ENCODE peak calls at places on chromosomes 6 and 20, in nine cellular contexts. Z is lower lobe of right lung; M is CD8-positive, alpha-beta T cell; J is CD4-positive, CD25-positive, alpha-beta regulatory T cell; F is prostate gland; B is fibroblast of lung; V is cardiac muscle cell; Y is GM23248; X is body of pancreas. H is an unnamed sample. For H3K36me3, the result is how much of the 10 kb centered on the place peaks cover.

GRCh38 chr6:36357872-36358234 is 21.2 kb upstream of the BNIP5 start:
- DNase-seq in Z (no peak), M (no peak), J (no peak), F (no peak), B (no peak), V (no peak), Y (no peak), X (no peak), H (no peak)

GRCh38 chr6:134379086-134379485 is 61.2 kb upstream of the SGK1 start:
- DNase-seq in Z (peak), M (no peak), J (no peak), F (peak), B (no peak), V (no peak), Y (no peak), X (peak), H (peak)

GRCh38 chr20:13130707-13131103 is 90.4 kb upstream of the ISM1 start:
- DNase-seq in Z (no peak), M (no peak), J (no peak), F (no peak), B (no peak), V (no peak), Y (no peak), X (no peak), H (no peak)

GRCh38 chr6:33897193-33897479 is 93.3 kb upstream of the MLN start:
- DNase-seq in Z (no peak), M (no peak), J (no peak), F (no peak), B (no peak), V (no peak), Y (no peak), X (no peak), H (no peak)

GRCh38 chr6:12208190-12208589 is 82.0 kb upstream of the EDN1 start:
- DNase-seq in Z (peak), M (no peak), J (no peak), F (no peak), B (no peak), V (peak), Y (peak), X (peak), H (no peak)

GRCh38 chr6:11744753-11745152 is 33.9 kb downstream of the ADTRP start:
- DNase-seq in Z (peak), M (no peak), J (no peak), F (no peak), B (peak), V (peak), Y (peak), X (peak), H (no peak)

GRCh38 chr6:11214438-11214837 is 18.0 kb downstream of the NEDD9 start:
- DNase-seq in Z (no peak), M (no peak), J (no peak), F (peak), B (no peak), V (no peak), Y (no peak), X (no peak), H (no peak)

GRCh38 chr6:84798257-84798656 is 33.9 kb upstream of the TBX18 start:
- DNase-seq in Z (no peak), M (no peak), J (no peak), F (no peak), B (peak), V (peak), Y (no peak), X (no peak), H (no peak)

GRCh38 chr20:57223648-57224489 is 42.6 kb downstream of the BMP7 start:
- DNase-seq in Z (no peak), M (no peak), J (no peak), F (no peak), B (peak), V (peak), Y (peak), X (no peak), H (no peak)

GRCh38 chr6:140253096-140253495 is 878.6 kb upstream of the CITED2 start:
- DNase-seq in Z (no peak), M (no peak), J (no peak), F (no peak), B (peak), V (peak), Y (peak), X (no peak), H (no peak)

GRCh38 chr6:166864333-166864732 is 92.0 kb downstream of the RNASET2 start:
- DNase-seq in Z (no peak), M (no peak), J (no peak), F (no peak), B (no peak), V (no peak), Y (no peak), X (no peak), H (no peak)

GRCh38 chr6:137058037-137058436 is 13.3 kb upstream of the IL20RA start:
- DNase-seq in Z (no peak), M (no peak), J (no peak), F (no peak), B (no peak), V (no peak), Y (no peak), X (no peak), H (no peak)

GRCh38 chr6:13694562-13694961 is 17.1 kb downstream of the RANBP9 start:
- DNase-seq in Z (no peak), M (no peak), J (no peak), F (no peak), B (no peak), V (no peak), Y (no peak), X (no peak), H (no peak)

GRCh38 chr6:14542670-14543366 is 425.2 kb downstream of the CD83 start:
- DNase-seq in Z (no peak), M (no peak), J (no peak), F (no peak), B (peak), V (peak), Y (peak), X (no peak), H (no peak)

GRCh38 chr6:20463396-20463795 is 61.7 kb downstream of the E2F3 start:
- DNase-seq in Z (no peak), M (no peak), J (no peak), F (no peak), B (no peak), V (no peak), Y (no peak), X (no peak), H (no peak)
- H3K36me3 ChIP-seq in Z (under half), M (under half), J (under half), F (under half), B (under half), V (under half), Y (under half), X (under half), H (under half)

DNA sequence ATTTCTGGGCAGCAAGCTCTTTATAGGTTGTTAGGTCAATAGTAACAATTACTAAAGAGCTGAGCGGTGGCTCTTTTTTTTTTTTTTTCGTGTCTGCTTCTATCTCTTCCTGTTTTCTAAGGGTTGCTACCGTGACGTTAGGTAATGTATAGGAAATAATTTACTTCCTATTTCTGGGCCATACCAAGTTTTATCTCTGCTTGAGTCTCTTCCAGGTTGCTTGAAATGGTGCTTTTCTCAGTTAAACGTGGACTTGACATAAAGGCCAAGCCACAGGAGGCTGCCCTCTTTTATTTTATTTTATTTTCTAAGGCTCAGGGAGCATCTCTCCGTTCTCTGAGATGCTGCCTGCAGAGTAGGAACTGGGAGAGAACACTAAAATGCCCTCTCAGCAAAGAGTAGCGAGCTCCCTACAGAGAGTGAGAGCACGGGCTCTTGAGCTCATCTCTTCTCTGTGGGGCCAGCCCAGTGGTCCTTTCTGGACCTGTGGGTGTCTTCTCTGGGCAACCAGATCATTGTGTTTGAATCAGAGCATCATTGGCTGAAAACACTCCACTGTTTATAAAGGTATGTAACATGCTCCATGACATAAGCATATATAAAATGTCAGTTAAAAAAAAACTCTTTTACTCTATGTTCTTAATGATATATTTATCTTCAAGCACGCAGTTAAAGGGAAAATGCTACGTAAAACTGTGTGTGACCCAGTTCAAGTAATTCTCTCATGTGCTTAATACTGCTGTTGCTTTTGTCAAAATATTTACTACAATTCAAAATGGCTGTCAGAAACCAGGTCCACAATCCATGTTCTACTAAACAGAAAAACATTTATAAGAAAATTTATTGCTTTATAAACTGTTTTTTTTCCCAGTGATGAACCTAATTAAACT is at the start of gene ZNF831:
- DNase-seq in Z (no peak), M (peak), J (peak), F (no peak), B (no peak), V (no peak), Y (no peak), X (no peak), H (no peak)
- H3K4me3 ChIP-seq in Z (peak), M (peak), J (peak), F (no peak), B (no peak), V (no peak), Y (no peak), X (no peak), H (no peak)

GRCh38 chr6:160104821-160105517 is 16.6 kb upstream of the SLC22A1 start:
- DNase-seq in Z (no peak), M (no peak), J (no peak), F (no peak), B (no peak), V (no peak), Y (no peak), X (no peak), H (no peak)
- H3K36me3 ChIP-seq in Z (half or more), M (under half), J (under half), F (under half), B (under half), V (under half), Y (under half), X (under half), H (under half)

GRCh38 chr20:46895906-46896242 is 1.2 kb downstream of the EYA2 start:
- DNase-seq in Z (no peak), M (no peak), J (no peak), F (no peak), B (no peak), V (no peak), Y (no peak), X (no peak), H (no peak)
- H3K4me3 ChIP-seq in Z (peak), M (no peak), J (no peak), F (peak), B (no peak), V (peak), Y (peak), X (no peak), H (peak)

GRCh38 chr6:56525976-56526375 is 116.7 kb downstream of the DST start:
- DNase-seq in Z (no peak), M (no peak), J (no peak), F (no peak), B (no peak), V (no peak), Y (no peak), X (no peak), H (no peak)

GRCh38 chr6:56528412-56528841 is 114.3 kb downstream of the DST start:
- DNase-seq in Z (no peak), M (no peak), J (no peak), F (no peak), B (peak), V (peak), Y (peak), X (no peak), H (no peak)

GRCh38 chr6:56526860-56527544 is 115.7 kb downstream of the DST start:
- DNase-seq in Z (no peak), M (no peak), J (no peak), F (no peak), B (peak), V (no peak), Y (peak), X (no peak), H (no peak)

GRCh38 chr6:56529594-56530191 is 113.0 kb downstream of the DST start:
- DNase-seq in Z (no peak), M (no peak), J (no peak), F (no peak), B (no peak), V (no peak), Y (peak), X (no peak), H (no peak)

GRCh38 chr6:56527934-56528333 is 114.8 kb downstream of the DST start:
- DNase-seq in Z (no peak), M (no peak), J (no peak), F (no peak), B (no peak), V (no peak), Y (peak), X (no peak), H (no peak)
- H3K36me3 ChIP-seq in Z (half or more), M (under half), J (under half), F (under half), B (under half), V (under half), Y (half or more), X (under half), H (under half)

GRCh38 chr20:21397341-21398108 is at the start of gene NKX2-4:
- DNase-seq in Z (no peak), M (no peak), J (no peak), F (no peak), B (no peak), V (no peak), Y (no peak), X (no peak), H (peak)
- H3K4me3 ChIP-seq in Z (peak), M (no peak), J (no peak), F (no peak), B (no peak), V (no peak), Y (no peak), X (no peak), H (peak)

GRCh38 chr20:10651227-10651990 is 22.4 kb downstream of the JAG1 start:
- DNase-seq in Z (no peak), M (no peak), J (no peak), F (peak), B (peak), V (peak), Y (peak), X (peak), H (no peak)
- H3K36me3 ChIP-seq in Z (half or more), M (under half), J (under half), F (under half), B (under half), V (under half), Y (under half), X (under half), H (under half)

GRCh38 chr6:101395345-101395744 is 1.8 kb downstream of the GRIK2 start:
- DNase-seq in Z (no peak), M (no peak), J (no peak), F (no peak), B (no peak), V (no peak), Y (peak), X (no peak), H (no peak)

GRCh38 chr6:101391772-101392560 is 1.5 kb upstream of the GRIK2 start:
- DNase-seq in Z (no peak), M (no peak), J (no peak), F (no peak), B (no peak), V (no peak), Y (no peak), X (no peak), H (peak)

GRCh38 chr6:101392561-101393230 is 812 bp upstream of the GRIK2 start:
- DNase-seq in Z (no peak), M (no peak), J (no peak), F (no peak), B (no peak), V (no peak), Y (no peak), X (no peak), H (peak)

GRCh38 chr6:101396552-101397173 is 3.2 kb downstream of the GRIK2 start:
- DNase-seq in Z (no peak), M (peak), J (peak), F (peak), B (peak), V (peak), Y (peak), X (peak), H (peak)

DNA sequence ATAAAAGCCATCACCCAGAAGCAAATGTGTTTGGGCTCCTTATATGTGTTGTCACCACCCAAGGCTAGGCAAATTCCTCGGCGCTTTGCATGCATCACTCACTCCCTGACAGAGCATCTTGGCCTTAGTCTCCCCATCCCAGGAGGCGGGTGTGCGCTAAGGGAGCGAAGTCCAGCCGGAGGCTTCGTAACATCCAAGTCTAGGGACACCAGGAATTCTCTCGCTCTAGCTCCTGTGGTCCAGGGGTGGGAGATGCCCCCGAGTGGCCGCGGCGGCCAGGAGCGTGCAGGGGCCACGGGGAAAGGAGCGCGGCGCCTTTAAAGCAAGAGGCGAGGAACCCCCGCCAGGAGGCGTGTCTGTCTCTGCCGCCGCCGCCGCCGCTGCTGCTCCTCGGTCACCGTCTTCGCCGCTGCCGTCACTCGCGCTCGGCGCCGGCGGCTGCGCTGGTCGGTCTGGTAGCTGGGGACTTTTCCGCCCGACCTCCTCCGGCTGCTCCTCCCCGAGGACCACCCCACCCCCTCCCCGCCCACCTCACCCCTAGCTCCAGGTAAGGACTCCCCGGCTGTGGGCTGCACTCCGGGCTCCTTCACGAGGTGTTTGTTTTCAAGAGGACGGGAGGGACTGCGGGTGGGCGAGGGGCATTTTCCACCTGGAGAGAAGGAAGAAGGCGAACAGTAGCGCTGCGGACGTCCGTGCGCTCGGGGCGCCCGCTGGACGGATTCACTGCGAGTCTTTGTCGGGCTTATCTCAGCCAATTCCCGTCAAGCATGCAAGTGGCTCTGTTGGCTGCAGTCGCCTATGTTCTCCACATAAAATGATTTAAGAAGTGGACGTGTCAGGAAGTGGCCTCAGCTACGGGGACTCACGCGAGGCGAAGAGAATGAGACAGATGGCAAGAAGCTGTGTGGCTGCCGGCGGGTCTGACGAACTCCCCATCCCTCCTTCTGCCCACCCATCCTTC is at the start of gene GRIK2:
- DNase-seq in Z (no peak), M (no peak), J (no peak), F (peak), B (no peak), V (peak), Y (peak), X (peak), H (peak)
- H3K4me3 ChIP-seq in Z (peak), M (no peak), J (no peak), F (peak), B (peak), V (peak), Y (peak), X (peak), H (peak)

GRCh38 chr6:109473120-109473519 is 9.9 kb downstream of the ZBTB24 start:
- DNase-seq in Z (no peak), M (no peak), J (no peak), F (no peak), B (no peak), V (no peak), Y (no peak), X (no peak), H (no peak)
- H3K36me3 ChIP-seq in Z (half or more), M (under half), J (half or more), F (under half), B (under half), V (under half), Y (under half), X (under half), H (under half)

GRCh38 chr20:10741060-10741459 is 67.3 kb upstream of the JAG1 start:
- DNase-seq in Z (no peak), M (no peak), J (no peak), F (peak), B (peak), V (peak), Y (no peak), X (no peak), H (no peak)

GRCh38 chr20:10735195-10735949 is 61.6 kb upstream of the JAG1 start:
- DNase-seq in Z (no peak), M (no peak), J (no peak), F (no peak), B (peak), V (no peak), Y (no peak), X (no peak), H (no peak)

GRCh38 chr20:10739134-10739533 is 65.3 kb upstream of the JAG1 start:
- DNase-seq in Z (no peak), M (no peak), J (no peak), F (no peak), B (no peak), V (no peak), Y (no peak), X (no peak), H (no peak)

GRCh38 chr20:10739575-10739974 is 65.8 kb upstream of the JAG1 start:
- DNase-seq in Z (no peak), M (no peak), J (no peak), F (peak), B (peak), V (peak), Y (peak), X (peak), H (no peak)
- H3K4me3 ChIP-seq in Z (peak), M (no peak), J (no peak), F (peak), B (peak), V (no peak), Y (peak), X (no peak), H (no peak)

H was measured in H7.